ENCODE peak calls at places on chromosomes 5 and 9, in seven cellular contexts. L is GM23338, V is suprapubic skin, H is HCT116, E is sigmoid colon, R is stomach, K is breast epithelium. C is an unnamed sample.
A peak's percentile ranks its signal among the peaks of the same experiment; 100 is the strongest.

GRCh38 chr5:142201471-142201887 is 92.9 kb downstream of the NDFIP1 start:
- DNase-seq in E (no peak), H (peak; percentile 24), L (no peak), R (no peak), V (no peak), K (no peak), C (no peak)

GRCh38 chr9:90502134-90502533 is 140.5 kb downstream of the DIRAS2 start:
- DNase-seq in L (peak; percentile 12), E (no peak), H (no peak), K (no peak), V (no peak), R (no peak), C (no peak)

GRCh38 chr9:137691648-137692357 is 73.0 kb downstream of the EHMT1 start:
- DNase-seq in L (no peak), K (no peak), V (no peak), R (no peak), E (no peak), H (no peak), C (peak; percentile 81)

GRCh38 chr5:177489119-177489716 is 8.2 kb downstream of the PDLIM7 start:
- DNase-seq in K (no peak), R (peak; percentile 68), H (no peak), L (peak; percentile 65), E (no peak), V (no peak), C (no peak)

GRCh38 chr5:24788829-24789509 is 144.2 kb upstream of the CDH10 start:
- DNase-seq in L (no peak), V (no peak), K (no peak), E (no peak), H (no peak), R (no peak), C (no peak)

GRCh38 chr9:34072410-34072809 is 23.7 kb upstream of the UBAP2 start:
- DNase-seq in K (no peak), R (peak; percentile 26), H (peak; percentile 8), E (no peak), L (peak; percentile 43), V (no peak), C (no peak)

GRCh38 chr9:121500165-121500478 is 478 bp upstream of the GGTA1 start:
- DNase-seq in L (peak; percentile 73), E (no peak), K (no peak), V (no peak), R (no peak), H (no peak), C (no peak)

GRCh38 chr9:133046900-133047295 is 14.9 kb upstream of the CEL start:
- DNase-seq in V (no peak), H (no peak), R (no peak), K (no peak), L (no peak), E (no peak), C (no peak)

GRCh38 chr9:115262477-115262876 is 144.5 kb upstream of the TNC start:
- DNase-seq in E (peak; percentile 95), H (peak; percentile 10), K (peak; percentile 70), V (no peak), L (no peak), R (peak; percentile 78), C (no peak)

GRCh38 chr5:159163027-159163699 is 46.2 kb downstream of the RNF145 start:
- DNase-seq in K (no peak), L (no peak), R (no peak), H (peak; percentile 32), E (no peak), V (no peak), C (no peak)

GRCh38 chr5:16392718-16393117 is 72.9 kb downstream of the ZNF622 start:
- DNase-seq in H (no peak), V (no peak), K (no peak), L (peak; percentile 33), E (no peak), R (no peak), C (no peak)

GRCh38 chr5:36414869-36415282 is 113.2 kb upstream of the RANBP3L start:
- DNase-seq in H (peak; percentile 37), E (no peak), V (no peak), K (no peak), L (peak; percentile 69), R (no peak), C (no peak)

GRCh38 chr9:116899337-116900006 is 212.4 kb downstream of the TRIM32 start:
- DNase-seq in R (no peak), L (peak; percentile 60), E (no peak), K (no peak), V (no peak), H (no peak), C (no peak)

GRCh38 chr9:16824545-16825041 is 45.9 kb downstream of the BNC2 start:
- DNase-seq in V (no peak), L (peak; percentile 48), H (no peak), R (no peak), E (no peak), K (peak; percentile 54), C (no peak)

GRCh38 chr5:167147879-167148278 is 1143.6 kb upstream of the WWC1 start:
- DNase-seq in H (no peak), E (no peak), R (no peak), V (no peak), L (no peak), K (no peak), C (no peak)

GRCh38 chr5:101679816-101680215 is 616.3 kb downstream of the SLCO4C1 start:
- DNase-seq in V (no peak), E (no peak), R (no peak), K (no peak), L (no peak), H (no peak), C (peak; percentile 15)

GRCh38 chr5:6780802-6781391 is 67.7 kb downstream of the TENT4A start:
- DNase-seq in H (peak; percentile 38), K (no peak), R (no peak), L (peak; percentile 74), E (no peak), V (no peak), C (peak; percentile 21)

GRCh38 chr5:118611332-118611945 is 376.9 kb downstream of the DTWD2 start:
- DNase-seq in E (no peak), R (peak; percentile 35), V (no peak), L (peak; percentile 64), K (no peak), H (peak; percentile 19), C (no peak)

GRCh38 chr5:72465601-72466563 is 41.3 kb downstream of the ZNF366 start:
- DNase-seq in L (no peak), E (no peak), V (no peak), R (no peak), H (no peak), K (no peak), C (no peak)

DNA sequence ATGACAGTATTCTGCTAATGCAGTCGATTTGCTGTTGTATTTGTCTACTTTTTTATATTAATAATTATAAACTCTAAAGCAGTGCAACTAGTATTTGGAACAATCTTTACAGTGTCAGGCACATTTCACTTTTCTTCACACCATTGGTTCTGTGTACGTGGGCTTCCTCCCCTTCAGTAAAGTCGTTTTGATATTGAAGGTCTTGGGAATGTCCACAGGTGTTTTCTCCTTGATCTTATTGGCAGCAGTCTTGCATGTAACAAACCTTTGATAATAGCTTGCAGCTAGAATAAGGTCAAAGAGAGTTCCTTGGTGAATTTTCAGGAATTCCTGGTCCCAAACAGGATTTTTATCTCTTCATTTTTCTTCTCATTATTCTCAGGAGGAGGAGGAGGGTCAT is 12.2 kb downstream of the DDX4 start:
- DNase-seq in L (no peak), R (no peak), H (no peak), K (no peak), E (no peak), V (no peak), C (no peak)
- TF ChIP-seq CTCF in L (no peak), R (no peak), H (no peak), K (no peak), E (no peak), V (no peak), C (no peak)

DNA sequence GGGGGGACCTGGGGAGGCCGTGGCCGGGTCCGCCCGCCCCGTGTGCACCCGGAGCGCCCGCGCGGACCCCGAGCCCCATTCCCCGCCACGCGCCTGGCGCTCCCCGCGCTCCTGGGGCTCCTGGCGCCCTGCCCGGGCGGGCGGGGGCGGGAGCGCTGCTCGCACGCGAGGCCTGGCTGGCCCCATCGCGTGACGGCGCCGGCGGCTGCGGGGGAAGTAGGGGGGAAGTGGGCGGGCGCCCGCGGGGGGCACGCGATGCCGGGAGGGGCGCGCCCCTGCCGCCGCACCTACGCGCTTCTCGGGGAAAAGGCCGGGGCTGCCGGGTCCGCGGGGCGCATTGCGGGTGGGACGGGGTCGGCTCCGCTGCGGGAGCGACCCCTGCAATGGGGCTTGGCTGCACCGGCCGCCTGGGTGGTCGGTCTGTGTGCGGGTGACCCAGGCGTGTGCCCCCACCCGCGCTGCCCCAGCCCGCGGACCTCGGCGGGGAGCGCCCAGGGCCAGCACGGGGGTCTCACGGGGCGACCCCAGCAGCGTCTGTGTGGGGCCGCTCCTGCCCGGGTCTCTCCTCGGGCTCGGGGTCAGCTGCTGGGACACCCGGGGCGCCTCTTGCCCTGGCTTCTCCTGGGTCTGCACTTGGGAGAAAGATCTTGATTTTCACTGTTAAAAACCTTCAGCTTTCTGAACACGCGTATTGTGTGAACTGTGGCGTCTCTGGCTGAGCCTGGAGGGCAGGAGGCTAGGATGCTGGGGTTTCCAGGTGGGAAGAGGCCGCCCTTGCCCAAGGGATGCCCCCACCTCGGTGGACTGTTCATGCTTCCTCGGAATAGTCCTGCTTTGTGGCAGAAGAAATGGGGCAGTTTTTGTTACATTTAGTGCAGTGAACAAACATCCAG is 52.4 kb downstream of the AHRR start:
- DNase-seq in K (no peak), H (no peak), V (peak; percentile 76), R (peak; percentile 56), L (peak; percentile 52), E (no peak), C (peak; percentile 84)
- TF ChIP-seq POLR2AphosphoS5 in K (no peak), H (no peak), V (no peak), R (no peak), L (no peak), E (no peak), C (peak; percentile 10)

DNA sequence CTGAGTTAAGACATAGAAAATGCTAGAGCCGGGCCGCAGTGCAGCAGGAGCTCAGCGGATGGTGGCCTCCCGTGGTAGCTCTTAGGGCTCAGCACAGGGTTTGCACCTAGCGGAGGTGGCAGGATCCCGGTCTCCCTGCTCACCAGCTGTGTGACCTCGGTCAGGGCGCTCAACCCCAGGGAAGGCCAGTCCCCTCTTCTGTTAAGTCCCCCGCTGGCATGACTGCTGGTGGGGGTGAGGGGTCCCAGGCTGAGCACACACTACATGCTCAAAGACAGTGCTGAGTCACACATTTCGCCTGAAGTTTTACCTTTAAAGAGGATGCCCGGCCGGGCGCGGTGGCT is 39.0 kb downstream of the HRH2 start:
- DNase-seq in E (no peak), L (no peak), H (no peak), R (no peak), V (peak; percentile 73), K (no peak), C (no peak)
- TF ChIP-seq CTCF in E (no peak), L (peak; percentile 3), H (no peak), R (peak; percentile 6), V (no peak), K (no peak), C (no peak)

GRCh38 chr5:55176176-55176818 is 3.3 kb upstream of the CDC20B start:
- DNase-seq in E (no peak), R (peak; percentile 73), V (no peak), H (no peak), L (peak; percentile 93), K (no peak), C (peak; percentile 2)
- TF ChIP-seq POLR2AphosphoS5 in E (no peak), R (no peak), V (no peak), H (peak; percentile 39), L (no peak), K (no peak), C (no peak)

DNA sequence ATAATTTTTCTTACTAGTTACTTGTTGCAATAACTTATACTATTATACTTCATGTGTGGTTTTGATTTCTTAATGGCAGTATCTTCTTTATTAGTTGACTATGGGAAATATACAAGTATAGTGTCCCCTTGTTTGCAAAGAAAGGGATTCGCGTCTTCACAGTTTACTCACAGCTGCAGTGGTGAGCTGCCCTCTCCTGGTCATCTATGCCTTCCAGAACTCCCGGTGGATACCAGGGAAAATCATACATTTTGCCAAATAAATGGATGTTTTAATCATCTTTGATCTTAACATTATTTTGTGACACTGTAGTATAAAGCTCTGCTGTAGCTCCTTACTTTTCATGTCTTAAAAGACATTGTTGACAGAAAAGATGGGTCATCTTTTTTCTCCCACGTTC is 142.0 kb downstream of the ZCCHC7 start:
- DNase-seq in H (no peak), R (no peak), E (no peak), K (no peak), L (peak; percentile 67), V (no peak), C (no peak)
- TF ChIP-seq CTCF in H (peak; percentile 37), R (no peak), E (no peak), K (no peak), L (peak; percentile 93), V (no peak), C (no peak)